ENCODE peak calls at places on chromosome 10, in seven cellular contexts. T, Y, N, L, Z, C and E are unnamed samples.

GRCh38 chr10:17742918-17743317 is 9.1 kb upstream of the TMEM236 start:
- DNase-seq in C (peak; percentile 53), L (peak; percentile 33), T (peak; percentile 47), Y (peak; percentile 60), N (peak; percentile 39), Z (no peak), E (peak; percentile 52)

GRCh38 chr10:28991326-28991725 is 297.5 kb upstream of the LYZL1 start:
- DNase-seq in T (no peak), L (peak; percentile 87), N (peak; percentile 92), Y (peak; percentile 78), C (peak; percentile 68), Z (peak; percentile 15), E (no peak)

GRCh38 chr10:127428385-127428980 is 120.6 kb upstream of the NPS start:
- DNase-seq in N (no peak), L (no peak), Y (no peak), C (no peak), T (no peak), Z (no peak), E (no peak)

GRCh38 chr10:78309536-78310237 is 276.0 kb downstream of the RPS24 start:
- DNase-seq in T (no peak), N (no peak), Z (no peak), L (no peak), Y (no peak), C (no peak), E (no peak)

GRCh38 chr10:22320591-22321155 is at the start of gene BMI1:
- DNase-seq in T (peak; percentile 72), Y (peak; percentile 70), Z (no peak), N (peak; percentile 73), C (peak; percentile 63), L (peak; percentile 43), E (peak; percentile 85)

GRCh38 chr10:12681250-12681649 is 320.3 kb downstream of the CCDC3 start:
- DNase-seq in C (no peak), Z (no peak), T (no peak), N (no peak), L (no peak), Y (no peak), E (no peak)

GRCh38 chr10:24853661-24854060 is 98.7 kb downstream of the PRTFDC1 start:
- DNase-seq in T (no peak), Z (no peak), C (no peak), Y (peak; percentile 17), L (no peak), N (no peak), E (no peak)

GRCh38 chr10:49187950-49188761 is at the start of gene TMEM273:
- DNase-seq in T (no peak), L (peak; percentile 11), C (no peak), Z (no peak), N (no peak), Y (no peak), E (no peak)

GRCh38 chr10:86645111-86645445 is 9.3 kb upstream of the OPN4 start:
- DNase-seq in C (no peak), Z (no peak), T (no peak), N (no peak), Y (no peak), L (no peak), E (peak; percentile 28)

GRCh38 chr10:84360634-84361365 is 32.4 kb downstream of the CCSER2 start:
- DNase-seq in N (peak; percentile 40), Z (no peak), C (peak; percentile 60), Y (peak; percentile 34), L (no peak), T (no peak), E (no peak)

GRCh38 chr10:86104156-86104555 is 262.4 kb downstream of the GRID1 start:
- DNase-seq in C (no peak), Z (no peak), L (no peak), T (no peak), N (no peak), Y (no peak), E (no peak)

GRCh38 chr10:103367379-103367781 is 396 bp upstream of the TAF5 start:
- DNase-seq in Z (no peak), N (no peak), Y (no peak), T (no peak), C (no peak), L (no peak), E (no peak)

GRCh38 chr10:78614267-78614666 is 454.5 kb upstream of the ZMIZ1 start:
- DNase-seq in L (no peak), T (no peak), C (no peak), Y (no peak), Z (no peak), N (peak; percentile 15), E (no peak)

GRCh38 chr10:30092151-30092790 is 32.9 kb upstream of the JCAD start:
- DNase-seq in N (no peak), T (no peak), L (no peak), C (peak; percentile 40), Y (peak; percentile 77), Z (no peak), E (no peak)

GRCh38 chr10:126166797-126167196 is 221.5 kb downstream of the ADAM12 start:
- DNase-seq in Y (no peak), N (no peak), C (no peak), Z (no peak), T (no peak), L (no peak), E (no peak)

GRCh38 chr10:97169063-97169462 is 16.7 kb downstream of the SLIT1 start:
- DNase-seq in T (no peak), C (no peak), Z (no peak), L (no peak), Y (no peak), N (no peak), E (no peak)

GRCh38 chr10:15188629-15189028 is 20.1 kb upstream of the NMT2 start:
- DNase-seq in T (no peak), Z (no peak), Y (no peak), L (no peak), C (no peak), N (no peak), E (no peak)

GRCh38 chr10:1411956-1412355 is 325.4 kb downstream of the ADARB2 start:
- DNase-seq in Y (no peak), Z (no peak), N (no peak), L (no peak), C (no peak), T (no peak), E (no peak)

GRCh38 chr10:116138897-116139296 is 134.1 kb downstream of the GFRA1 start:
- DNase-seq in Z (no peak), C (no peak), L (no peak), N (no peak), Y (no peak), T (no peak), E (no peak)

GRCh38 chr10:70672165-70672992 is at the start of gene ADAMTS14:
- DNase-seq in C (peak; percentile 41), L (no peak), Y (no peak), T (peak; percentile 44), Z (peak; percentile 13), N (peak; percentile 55), E (peak; percentile 62)

GRCh38 chr10:103660364-103661197 is 167.1 kb downstream of the NEURL1 start:
- DNase-seq in N (peak; percentile 24), C (no peak), Z (no peak), Y (peak; percentile 48), L (no peak), T (no peak), E (no peak)

GRCh38 chr10:106355450-106355849 is 809.1 kb downstream of the SORCS1 start:
- DNase-seq in N (peak; percentile 44), T (no peak), Z (no peak), L (no peak), Y (no peak), C (no peak), E (peak; percentile 45)

GRCh38 chr10:88385601-88386203 is 197.4 kb downstream of the RNLS start:
- DNase-seq in Y (no peak), L (no peak), T (no peak), C (no peak), Z (no peak), N (no peak), E (peak; percentile 25)

GRCh38 chr10:77496941-77497420 is 140.6 kb downstream of the KCNMA1 start:
- DNase-seq in Z (no peak), N (no peak), C (no peak), L (no peak), T (peak; percentile 26), Y (peak; percentile 63), E (no peak)

GRCh38 chr10:73465978-73466709 is 29.7 kb downstream of the PPP3CB start:
- DNase-seq in C (no peak), N (no peak), T (no peak), L (no peak), Y (no peak), Z (no peak), E (no peak)

GRCh38 chr10:73456187-73456890 is 23.0 kb upstream of the MSS51 start:
- DNase-seq in T (no peak), C (no peak), Z (no peak), L (no peak), N (peak; percentile 27), Y (no peak), E (no peak)

GRCh38 chr10:73459683-73460314 is 26.4 kb upstream of the MSS51 start:
- DNase-seq in L (no peak), N (no peak), Z (no peak), Y (peak; percentile 4), T (no peak), C (no peak), E (no peak)

GRCh38 chr10:73460897-73461296 is 27.5 kb upstream of the MSS51 start:
- DNase-seq in L (no peak), C (no peak), T (no peak), Z (no peak), N (no peak), Y (no peak), E (no peak)
- H4K8ac ChIP-seq in L (no peak overlapping the region), C (no peak overlapping the region), T (no peak overlapping the region), Z (no peak overlapping the region), N (no peak overlapping the region), Y (no peak overlapping the region), E (no peak overlapping the region)

DNA sequence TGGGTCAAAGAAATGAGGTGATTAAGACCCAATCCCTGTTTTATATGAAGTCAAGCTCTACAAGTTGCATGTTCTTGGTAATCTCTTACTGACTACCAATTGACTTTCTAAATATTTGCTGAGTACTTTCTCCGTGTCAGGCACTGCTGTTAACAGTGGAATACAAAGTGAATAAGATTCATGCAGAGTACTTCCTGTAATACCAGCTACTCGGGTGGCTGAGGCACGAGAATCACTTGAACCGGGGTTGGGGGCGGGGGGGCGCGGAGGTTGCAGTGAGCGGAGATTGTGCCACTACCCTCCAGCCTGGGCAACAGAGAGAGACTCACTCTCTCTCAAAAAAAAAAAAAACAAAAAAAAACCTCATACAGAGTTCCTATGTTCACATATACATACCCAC is 73.6 kb downstream of the BICC1 start:
- DNase-seq in Z (no peak), L (no peak), Y (no peak), C (no peak), N (no peak), T (no peak), E (no peak)
- H4K8ac ChIP-seq in Z (no peak overlapping the region), L (no peak overlapping the region), Y (no peak overlapping the region), C (no peak overlapping the region), N (no peak overlapping the region), T (no peak overlapping the region), E (no peak overlapping the region)

DNA sequence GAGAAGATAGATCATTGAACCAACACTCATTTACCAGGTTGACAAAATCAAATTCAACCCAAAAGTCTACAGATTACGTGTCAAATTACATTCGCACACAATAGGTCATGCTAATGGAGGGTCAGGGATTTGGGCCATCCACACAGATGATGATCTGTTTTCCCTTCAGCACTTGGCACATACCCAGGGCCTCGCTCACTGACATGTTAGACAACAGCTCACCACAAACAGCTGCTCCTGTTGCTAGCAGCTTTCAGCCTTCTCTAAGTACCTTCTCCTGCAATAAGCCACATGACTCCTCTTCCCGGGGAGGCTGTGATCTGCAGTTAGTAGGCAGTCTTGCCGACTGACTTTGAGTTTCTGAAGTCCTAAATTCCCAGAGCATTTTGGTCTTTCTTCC is 18.4 kb downstream of the NKX2-3 start:
- DNase-seq in Y (peak; percentile 56), N (peak; percentile 55), L (no peak), T (no peak), C (peak; percentile 97), Z (no peak), E (no peak)
- H4K8ac ChIP-seq in Y (no peak overlapping the region), N (no peak overlapping the region), L (no peak overlapping the region), T (no peak overlapping the region), C (no peak overlapping the region), Z (no peak overlapping the region), E (no peak overlapping the region)

GRCh38 chr10:119849031-119849789 is 23.4 kb downstream of the MCMBP start:
- DNase-seq in N (peak; percentile 93), T (no peak), Y (peak; percentile 76), C (peak; percentile 34), L (peak; percentile 57), Z (no peak), E (no peak)
- H4K8ac ChIP-seq in N (no peak overlapping the region), T (no peak overlapping the region), Y (peak overlapping the region; percentile 74), C (peak overlapping the region; percentile 54), L (no peak overlapping the region), Z (no peak overlapping the region), E (no peak overlapping the region)